ENCODE peak calls at places on chromosomes 5 and 9, in seven cellular contexts. P is stimulated activated CD4-positive, alpha-beta T cell treated with anti-CD3 and anti-CD28 coated beads, Interleukin-4, amount 100 ng/mL, for 1 hour; I is activated T-helper 2 cell treated with anti-CD3 and anti-CD28 coated beads, Interferon-gamma antibody, Interleukin-2, Interleukin-4, amounts not matched to agents 10 μg/mL and 5 μg/mL and 100 μg/mL, durations not matched to agents 14 hours and 24 hours and 36 hours; E is IMR-90; A is activated CD8-positive, alpha-beta memory T cell treated with anti-CD3 and anti-CD28 coated beads, Interleukin-2, amount 10 ng/mL, durations not matched to agents 7 days and 5 days; V is activated T-helper 1 cell treated with anti-CD3 and anti-CD28 coated beads, Interleukin-2, amount 50 U/mL, for 16 hours; M is substantia nigra. T is an unnamed sample.

GRCh38 chr9:624935-625505 is 216.5 kb upstream of the DMRT1 start:
- DNase-seq in P (no peak), I (no peak), E (no peak), A (no peak), V (no peak), M (no peak), T (no peak)

GRCh38 chr5:61280205-61280604 is 51.9 kb upstream of the ZSWIM6 start:
- DNase-seq in P (no peak), I (no peak), E (peak; percentile 90), A (no peak), V (no peak), M (no peak), T (no peak)

GRCh38 chr5:43773032-43773830 is 170.3 kb downstream of the NNT start:
- DNase-seq in P (no peak), I (no peak), E (peak; percentile 67), A (no peak), V (no peak), M (no peak), T (no peak)

GRCh38 chr9:126275386-126276001 is 51.1 kb upstream of the MVB12B start:
- DNase-seq in P (no peak), I (no peak), E (peak; percentile 5), A (no peak), V (no peak), M (peak; percentile 66), T (no peak)

GRCh38 chr9:104971521-104971920 is 43.6 kb upstream of the ABCA1 start:
- DNase-seq in P (no peak), I (no peak), E (no peak), A (no peak), V (no peak), M (no peak), T (no peak)

GRCh38 chr9:25814023-25814422 is 135.8 kb upstream of the TUSC1 start:
- DNase-seq in P (no peak), I (no peak), E (no peak), A (no peak), V (no peak), M (no peak), T (no peak)

GRCh38 chr5:127001621-127002296 is 28.6 kb downstream of the MARCHF3 start:
- DNase-seq in P (no peak), I (no peak), E (peak; percentile 98), A (no peak), V (no peak), M (no peak), T (no peak)

GRCh38 chr5:82924241-82924989 is 152.8 kb downstream of the TMEM167A start:
- DNase-seq in P (no peak), I (no peak), E (no peak), A (no peak), V (no peak), M (no peak), T (no peak)

GRCh38 chr5:132480546-132481242 is 9.9 kb downstream of the IRF1 start:
- DNase-seq in P (peak; percentile 59), I (no peak), E (no peak), A (no peak), V (no peak), M (no peak), T (no peak)

GRCh38 chr5:155625897-155626543 is 612.5 kb downstream of the KIF4B start:
- DNase-seq in P (no peak), I (no peak), E (no peak), A (no peak), V (no peak), M (no peak), T (no peak)

GRCh38 chr9:114237247-114237646 is 81.9 kb downstream of the COL27A1 start:
- DNase-seq in P (no peak), I (no peak), E (no peak), A (no peak), V (no peak), M (no peak), T (no peak)

GRCh38 chr5:52283221-52283620 is 504.5 kb upstream of the ITGA1 start:
- DNase-seq in P (no peak), I (no peak), E (peak; percentile 0), A (no peak), V (no peak), M (no peak), T (no peak)

GRCh38 chr5:55320571-55320970 is 12.8 kb downstream of the MTREX start:
- DNase-seq in P (no peak), I (no peak), E (no peak), A (no peak), V (no peak), M (no peak), T (no peak)

GRCh38 chr9:107737987-107738743 is 248.6 kb upstream of the KLF4 start:
- DNase-seq in P (no peak), I (no peak), E (peak; percentile 95), A (no peak), V (no peak), M (no peak), T (peak; percentile 93)

GRCh38 chr5:151684690-151685361 is 1.9 kb downstream of the SPARC start:
- DNase-seq in P (no peak), I (no peak), E (peak; percentile 97), A (no peak), V (no peak), M (no peak), T (no peak)

GRCh38 chr5:82174128-82174918 is 103.8 kb downstream of the RPS23 start:
- DNase-seq in P (peak; percentile 69), I (peak; percentile 33), E (peak; percentile 85), A (peak; percentile 78), V (peak; percentile 17), M (peak; percentile 3), T (no peak)

GRCh38 chr5:39231705-39232525 is 12.6 kb upstream of the FYB1 start:
- DNase-seq in P (peak; percentile 39), I (no peak), E (no peak), A (peak; percentile 64), V (no peak), M (no peak), T (no peak)

GRCh38 chr5:35430381-35431162 is 187.1 kb upstream of the SPEF2 start:
- DNase-seq in P (no peak), I (no peak), E (no peak), A (no peak), V (no peak), M (no peak), T (no peak)

GRCh38 chr9:126514037-126514821 is 99.5 kb upstream of the LMX1B start:
- DNase-seq in P (peak; percentile 62), I (peak; percentile 55), E (peak; percentile 15), A (peak; percentile 75), V (no peak), M (no peak), T (peak; percentile 82)

GRCh38 chr9:133103183-133103986 is 17.7 kb downstream of the RALGDS start:
- DNase-seq in P (peak; percentile 49), I (no peak), E (peak; percentile 19), A (peak; percentile 64), V (peak; percentile 30), M (peak; percentile 46), T (peak; percentile 85)

GRCh38 chr9:107504585-107505455 is 15.3 kb upstream of the KLF4 start:
- DNase-seq in P (no peak), I (no peak), E (peak; percentile 93), A (no peak), V (no peak), M (no peak), T (no peak)

GRCh38 chr9:21465859-21466518 is 16.1 kb downstream of the IFNE start:
- DNase-seq in P (no peak), I (no peak), E (peak; percentile 68), A (no peak), V (no peak), M (no peak), T (no peak)

GRCh38 chr5:32193591-32193990 is 19.5 kb upstream of the GOLPH3 start:
- DNase-seq in P (no peak), I (no peak), E (peak; percentile 77), A (no peak), V (no peak), M (no peak), T (peak; percentile 94)

GRCh38 chr5:142499591-142500384 is 175.0 kb upstream of the SPRY4 start:
- DNase-seq in P (no peak), I (no peak), E (no peak), A (no peak), V (no peak), M (no peak), T (no peak)

GRCh38 chr5:61811052-61811451 is 479.0 kb downstream of the ZSWIM6 start:
- DNase-seq in P (no peak), I (no peak), E (no peak), A (no peak), V (no peak), M (no peak), T (no peak)

GRCh38 chr5:134029156-134029555 is 24.4 kb upstream of the VDAC1 start:
- DNase-seq in P (no peak), I (no peak), E (peak; percentile 94), A (no peak), V (no peak), M (no peak), T (no peak)

GRCh38 chr5:171842006-171842776 is 56.6 kb downstream of the SMIM23 start:
- DNase-seq in P (no peak), I (no peak), E (no peak), A (no peak), V (no peak), M (no peak), T (no peak)

GRCh38 chr5:54384356-54384933 is 71.1 kb upstream of the HSPB3 start:
- DNase-seq in P (no peak), I (no peak), E (no peak), A (no peak), V (no peak), M (no peak), T (no peak)

GRCh38 chr5:6730407-6730806 is 17.2 kb downstream of the TENT4A start:
- DNase-seq in P (peak; percentile 29), I (no peak), E (no peak), A (no peak), V (no peak), M (no peak), T (no peak)

GRCh38 chr5:367358-368130 is 46.0 kb downstream of the AHRR start:
- DNase-seq in P (no peak), I (no peak), E (no peak), A (peak; percentile 34), V (no peak), M (no peak), T (peak; percentile 63)

GRCh38 chr9:129863059-129863690 is 27.9 kb downstream of the USP20 start:
- DNase-seq in P (peak; percentile 58), I (peak; percentile 79), E (peak; percentile 81), A (peak; percentile 97), V (peak; percentile 49), M (no peak), T (peak; percentile 59)

GRCh38 chr5:27124590-27124989 is 86.2 kb upstream of the CDH9 start:
- DNase-seq in P (no peak), I (no peak), E (peak; percentile 1), A (no peak), V (no peak), M (no peak), T (no peak)

GRCh38 chr9:4855861-4856260 is 63.1 kb downstream of the RCL1 start:
- DNase-seq in P (no peak), I (no peak), E (peak; percentile 78), A (no peak), V (no peak), M (no peak), T (no peak)

GRCh38 chr9:14343948-14344547 is 30.1 kb upstream of the NFIB start:
- DNase-seq in P (no peak), I (no peak), E (no peak), A (no peak), V (no peak), M (peak; percentile 83), T (no peak)

GRCh38 chr5:72790188-72790587 is 26.3 kb upstream of the TNPO1 start:
- DNase-seq in P (no peak), I (no peak), E (peak; percentile 19), A (no peak), V (no peak), M (no peak), T (no peak)

GRCh38 chr5:54215233-54215736 is 95.1 kb downstream of the ARL15 start:
- DNase-seq in P (no peak), I (no peak), E (no peak), A (no peak), V (no peak), M (no peak), T (no peak)

GRCh38 chr5:7434937-7435336 is 39.0 kb downstream of the ADCY2 start:
- DNase-seq in P (no peak), I (no peak), E (no peak), A (no peak), V (no peak), M (no peak), T (no peak)

T was measured in kidney.